ENCODE peak calls at places on chromosomes 11 and 22, in eight cellular contexts. One of them, this sample, is unnamed.

GRCh38 chr22:46560696-46561295 is 23.4 kb upstream of the CELSR1 start:
- DNase-seq in HTR-8/SVneo: no peak
- DNase-seq in BJ: no peak
- DNase-seq in NT2/D1: no peak
- DNase-seq in activated naive CD8-positive, alpha-beta T cell treated with anti-CD3 and anti-CD28 coated beads for 36 hours: no peak
- DNase-seq in stimulated activated naive CD4-positive, alpha-beta T cell: no peak
- DNase-seq in HuH-7.5: no peak
- DNase-seq in mesothelial cell of epicardium: no peak
- DNase-seq in this sample: no peak

GRCh38 chr22:25364736-25365241 is 145.3 kb downstream of the CRYBB2 start:
- DNase-seq in HTR-8/SVneo: no peak
- DNase-seq in stimulated activated naive CD4-positive, alpha-beta T cell: no peak
- DNase-seq in NT2/D1: no peak
- DNase-seq in activated naive CD8-positive, alpha-beta T cell treated with anti-CD3 and anti-CD28 coated beads for 36 hours: no peak
- DNase-seq in BJ: no peak
- DNase-seq in HuH-7.5: no peak
- DNase-seq in mesothelial cell of epicardium: no peak
- DNase-seq in this sample: peak

GRCh38 chr11:120125005-120125404 is 12.9 kb downstream of the TRIM29 start:
- DNase-seq in activated naive CD8-positive, alpha-beta T cell treated with anti-CD3 and anti-CD28 coated beads for 36 hours: no peak
- DNase-seq in BJ: peak
- DNase-seq in HTR-8/SVneo: peak
- DNase-seq in stimulated activated naive CD4-positive, alpha-beta T cell: no peak
- DNase-seq in NT2/D1: no peak
- DNase-seq in mesothelial cell of epicardium: no peak
- DNase-seq in HuH-7.5: no peak
- DNase-seq in this sample: no peak

GRCh38 chr11:78372114-78372768 is 45.4 kb downstream of the GAB2 start:
- DNase-seq in BJ: no peak
- DNase-seq in HTR-8/SVneo: no peak
- DNase-seq in activated naive CD8-positive, alpha-beta T cell treated with anti-CD3 and anti-CD28 coated beads for 36 hours: no peak
- DNase-seq in stimulated activated naive CD4-positive, alpha-beta T cell: no peak
- DNase-seq in mesothelial cell of epicardium: no peak
- DNase-seq in HuH-7.5: no peak
- DNase-seq in NT2/D1: no peak
- DNase-seq in this sample: no peak

GRCh38 chr11:7672960-7673723 is at the start of gene CYB5R2:
- DNase-seq in HuH-7.5: peak
- DNase-seq in stimulated activated naive CD4-positive, alpha-beta T cell: no peak
- DNase-seq in NT2/D1: peak
- DNase-seq in activated naive CD8-positive, alpha-beta T cell treated with anti-CD3 and anti-CD28 coated beads for 36 hours: peak
- DNase-seq in mesothelial cell of epicardium: no peak
- DNase-seq in HTR-8/SVneo: no peak
- DNase-seq in BJ: no peak
- DNase-seq in this sample: peak

GRCh38 chr11:115613986-115614625 is 109.9 kb upstream of the CADM1 start:
- DNase-seq in HTR-8/SVneo: peak
- DNase-seq in HuH-7.5: no peak
- DNase-seq in BJ: no peak
- DNase-seq in mesothelial cell of epicardium: no peak
- DNase-seq in stimulated activated naive CD4-positive, alpha-beta T cell: no peak
- DNase-seq in activated naive CD8-positive, alpha-beta T cell treated with anti-CD3 and anti-CD28 coated beads for 36 hours: no peak
- DNase-seq in NT2/D1: no peak
- DNase-seq in this sample: no peak

GRCh38 chr11:44618561-44619425 is 53.3 kb downstream of the CD82 start:
- DNase-seq in stimulated activated naive CD4-positive, alpha-beta T cell: no peak
- DNase-seq in HuH-7.5: no peak
- DNase-seq in mesothelial cell of epicardium: peak
- DNase-seq in activated naive CD8-positive, alpha-beta T cell treated with anti-CD3 and anti-CD28 coated beads for 36 hours: no peak
- DNase-seq in NT2/D1: no peak
- DNase-seq in BJ: no peak
- DNase-seq in HTR-8/SVneo: no peak
- DNase-seq in this sample: peak

GRCh38 chr11:44366741-44367140 is 56.8 kb upstream of the ALX4 start:
- DNase-seq in HTR-8/SVneo: no peak
- DNase-seq in BJ: no peak
- DNase-seq in mesothelial cell of epicardium: no peak
- DNase-seq in activated naive CD8-positive, alpha-beta T cell treated with anti-CD3 and anti-CD28 coated beads for 36 hours: no peak
- DNase-seq in NT2/D1: peak
- DNase-seq in HuH-7.5: no peak
- DNase-seq in stimulated activated naive CD4-positive, alpha-beta T cell: no peak
- DNase-seq in this sample: no peak

GRCh38 chr11:125140251-125140650 is 24.3 kb upstream of the PKNOX2 start:
- DNase-seq in HuH-7.5: no peak
- DNase-seq in mesothelial cell of epicardium: peak
- DNase-seq in HTR-8/SVneo: no peak
- DNase-seq in BJ: no peak
- DNase-seq in NT2/D1: no peak
- DNase-seq in activated naive CD8-positive, alpha-beta T cell treated with anti-CD3 and anti-CD28 coated beads for 36 hours: no peak
- DNase-seq in stimulated activated naive CD4-positive, alpha-beta T cell: no peak
- DNase-seq in this sample: no peak

GRCh38 chr22:26134654-26135330 is 34.5 kb upstream of the SEZ6L start:
- DNase-seq in HTR-8/SVneo: no peak
- DNase-seq in stimulated activated naive CD4-positive, alpha-beta T cell: no peak
- DNase-seq in BJ: no peak
- DNase-seq in activated naive CD8-positive, alpha-beta T cell treated with anti-CD3 and anti-CD28 coated beads for 36 hours: no peak
- DNase-seq in HuH-7.5: no peak
- DNase-seq in NT2/D1: no peak
- DNase-seq in mesothelial cell of epicardium: no peak
- DNase-seq in this sample: no peak

GRCh38 chr11:131253885-131254204 is 116.6 kb upstream of the NTM start:
- DNase-seq in mesothelial cell of epicardium: no peak
- DNase-seq in BJ: no peak
- DNase-seq in stimulated activated naive CD4-positive, alpha-beta T cell: no peak
- DNase-seq in activated naive CD8-positive, alpha-beta T cell treated with anti-CD3 and anti-CD28 coated beads for 36 hours: no peak
- DNase-seq in NT2/D1: peak
- DNase-seq in HTR-8/SVneo: no peak
- DNase-seq in HuH-7.5: no peak
- DNase-seq in this sample: no peak

GRCh38 chr11:127994736-127995135 is 592.6 kb downstream of the ETS1 start:
- DNase-seq in NT2/D1: no peak
- DNase-seq in stimulated activated naive CD4-positive, alpha-beta T cell: no peak
- DNase-seq in HuH-7.5: no peak
- DNase-seq in mesothelial cell of epicardium: no peak
- DNase-seq in HTR-8/SVneo: no peak
- DNase-seq in BJ: peak
- DNase-seq in activated naive CD8-positive, alpha-beta T cell treated with anti-CD3 and anti-CD28 coated beads for 36 hours: no peak
- DNase-seq in this sample: no peak

GRCh38 chr11:88410056-88410455 is 72.5 kb upstream of the CTSC start:
- DNase-seq in BJ: no peak
- DNase-seq in stimulated activated naive CD4-positive, alpha-beta T cell: no peak
- DNase-seq in activated naive CD8-positive, alpha-beta T cell treated with anti-CD3 and anti-CD28 coated beads for 36 hours: no peak
- DNase-seq in HTR-8/SVneo: no peak
- DNase-seq in mesothelial cell of epicardium: no peak
- DNase-seq in NT2/D1: no peak
- DNase-seq in HuH-7.5: no peak
- DNase-seq in this sample: no peak